ENCODE peak calls at places on chromosomes 7 and 10, in six cellular contexts. C is H9, L is mucosa of descending colon, I is MM.1S, D is cardiac fibroblast, F is heart right ventricle. P is an unnamed sample.
A peak's percentile ranks its signal among the peaks of the same experiment; 100 is the strongest.

GRCh38 chr10:103181244-103181643 is 11.8 kb downstream of the NT5C2 start:
- DNase-seq in C (no peak), L (no peak), I (peak; percentile 93), D (peak; percentile 57), F (peak; percentile 44), P (no peak)

GRCh38 chr10:29811751-29812427 is 177.1 kb upstream of the SVIL start:
- DNase-seq in C (no peak), L (no peak), I (no peak), D (peak; percentile 95), F (peak; percentile 61), P (peak; percentile 85)

GRCh38 chr7:31776616-31777015 is 89.6 kb downstream of the PPP1R17 start:
- DNase-seq in C (no peak), L (no peak), I (no peak), D (peak; percentile 56), F (no peak), P (peak; percentile 39)

GRCh38 chr7:90749774-90750173 is 153.7 kb downstream of the CDK14 start:
- DNase-seq in C (no peak), L (no peak), I (peak; percentile 44), D (peak; percentile 54), F (no peak), P (peak; percentile 24)

GRCh38 chr7:20327047-20327446 is 3.7 kb upstream of the ITGB8 start:
- DNase-seq in C (no peak), L (no peak), I (no peak), D (peak; percentile 60), F (no peak), P (peak; percentile 32)

GRCh38 chr7:1121476-1121875 is 33.6 kb downstream of the GPER1 start:
- DNase-seq in C (no peak), L (no peak), I (no peak), D (no peak), F (no peak), P (no peak)

GRCh38 chr7:68785036-68785435 is 813.2 kb upstream of the AUTS2 start:
- DNase-seq in C (no peak), L (no peak), I (no peak), D (no peak), F (no peak), P (no peak)

GRCh38 chr7:110944966-110945644 is 145.8 kb upstream of the LRRN3 start:
- DNase-seq in C (no peak), L (no peak), I (no peak), D (no peak), F (no peak), P (no peak)

GRCh38 chr7:22587322-22587721 is 87.3 kb upstream of the STEAP1B start:
- DNase-seq in C (no peak), L (no peak), I (no peak), D (peak; percentile 71), F (no peak), P (peak; percentile 27)

GRCh38 chr10:51233337-51234100 is 159.2 kb downstream of the PRKG1 start:
- DNase-seq in C (no peak), L (no peak), I (no peak), D (no peak), F (no peak), P (no peak)

GRCh38 chr10:87771871-87772500 is 46.0 kb downstream of the ATAD1 start:
- DNase-seq in C (no peak), L (no peak), I (peak; percentile 55), D (peak; percentile 61), F (no peak), P (peak; percentile 39)

GRCh38 chr7:64639267-64640001 is 26.5 kb upstream of the ZNF107 start:
- DNase-seq in C (no peak), L (no peak), I (no peak), D (no peak), F (no peak), P (no peak)

GRCh38 chr7:23334482-23335056 is 35.4 kb downstream of the MALSU1 start:
- DNase-seq in C (no peak), L (no peak), I (no peak), D (peak; percentile 94), F (peak; percentile 5), P (peak; percentile 99)

GRCh38 chr10:110797416-110797815 is 74.3 kb upstream of the PDCD4 start:
- DNase-seq in C (no peak), L (no peak), I (no peak), D (no peak), F (no peak), P (no peak)

GRCh38 chr7:18573410-18574234 is 78.1 kb downstream of the HDAC9 start:
- DNase-seq in C (no peak), L (no peak), I (no peak), D (no peak), F (peak; percentile 21), P (no peak)

GRCh38 chr10:52011113-52011512 is 303.0 kb upstream of the DKK1 start:
- DNase-seq in C (no peak), L (no peak), I (no peak), D (no peak), F (no peak), P (no peak)

GRCh38 chr10:30493609-30494530 is 59.9 kb downstream of the MAP3K8 start:
- DNase-seq in C (no peak), L (peak; percentile 30), I (no peak), D (peak; percentile 24), F (peak; percentile 27), P (peak; percentile 43)

GRCh38 chr10:59536151-59536550 is 173.5 kb downstream of the SLC16A9 start:
- DNase-seq in C (no peak), L (no peak), I (no peak), D (peak; percentile 91), F (peak; percentile 60), P (peak; percentile 46)

GRCh38 chr7:84914598-84914997 is 272.3 kb downstream of the SEMA3D start:
- DNase-seq in C (no peak), L (no peak), I (peak; percentile 24), D (no peak), F (no peak), P (peak; percentile 28)

GRCh38 chr10:78894841-78895195 is 173.9 kb upstream of the ZMIZ1 start:
- DNase-seq in C (no peak), L (no peak), I (no peak), D (no peak), F (no peak), P (no peak)

GRCh38 chr10:3827768-3828403 is 42.9 kb upstream of the KLF6 start:
- DNase-seq in C (no peak), L (no peak), I (no peak), D (no peak), F (no peak), P (no peak)

GRCh38 chr10:122140477-122140902 is 130.6 kb upstream of the BTBD16 start:
- DNase-seq in C (no peak), L (no peak), I (no peak), D (peak; percentile 66), F (peak; percentile 53), P (peak; percentile 90)

GRCh38 chr10:122141821-122142651 is 129.1 kb upstream of the BTBD16 start:
- DNase-seq in C (no peak), L (no peak), I (no peak), D (no peak), F (peak; percentile 49), P (peak; percentile 36)

GRCh38 chr10:122139627-122140151 is 131.4 kb upstream of the BTBD16 start:
- DNase-seq in C (no peak), L (no peak), I (no peak), D (peak; percentile 67), F (peak; percentile 64), P (no peak)

GRCh38 chr10:122142652-122143237 is 128.4 kb upstream of the BTBD16 start:
- DNase-seq in C (peak; percentile 81), L (peak; percentile 64), I (no peak), D (no peak), F (peak; percentile 45), P (no peak)

DNA sequence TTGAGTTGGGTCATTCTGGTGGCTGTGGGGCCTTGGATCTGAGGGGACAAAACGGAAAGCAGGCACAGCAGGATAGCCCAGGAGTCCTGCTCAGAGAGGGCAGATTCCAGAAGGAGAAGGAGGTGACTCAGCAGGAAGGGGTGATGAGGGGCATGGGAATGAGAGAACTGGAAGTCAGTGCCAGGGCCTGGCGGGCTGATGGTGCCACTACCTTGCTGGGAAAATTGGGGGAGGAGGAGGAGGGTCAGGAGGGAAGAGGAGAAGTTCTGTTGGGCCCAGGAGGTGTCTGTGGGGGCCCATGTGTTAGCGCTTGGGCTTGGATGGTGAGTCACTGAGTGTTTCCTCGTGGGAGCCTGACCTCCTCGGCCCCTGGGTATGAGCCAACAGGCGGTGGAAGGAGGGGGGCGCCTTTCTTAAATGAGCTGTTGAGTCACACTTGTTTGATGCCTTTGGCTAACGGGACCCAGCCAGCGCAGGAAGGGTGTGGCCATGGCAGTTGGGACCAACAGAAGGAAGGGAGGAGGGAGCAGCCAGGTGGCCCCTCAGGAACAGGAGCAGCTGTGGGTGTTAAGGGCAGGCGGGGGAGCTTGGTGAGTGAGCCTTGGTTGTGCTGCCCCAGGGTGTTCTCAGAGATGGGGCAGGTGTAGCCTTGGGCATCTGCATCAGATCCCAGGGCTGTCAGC is 130.0 kb upstream of the BTBD16 start:
- DNase-seq in C (no peak), L (peak; percentile 68), I (no peak), D (peak; percentile 93), F (peak; percentile 93), P (peak; percentile 98)
- TF ChIP-seq CTCF in C (no peak), L (no peak), I (no peak), D (no peak), F (no peak), P (no peak)

GRCh38 chr7:133275008-133275407 is 22.1 kb downstream of the EXOC4 start:
- DNase-seq in C (no peak), L (no peak), I (no peak), D (no peak), F (no peak), P (peak; percentile 25)
- TF ChIP-seq CTCF in C (peak; percentile 55), L (no peak), I (peak; percentile 14), D (no peak), F (no peak), P (peak; percentile 17)

GRCh38 chr10:123154092-123154942 is at the start of gene BUB3:
- DNase-seq in C (peak; percentile 100), L (peak; percentile 96), I (peak; percentile 100), D (peak; percentile 99), F (peak; percentile 99), P (peak; percentile 99)
- TF ChIP-seq CTCF in C (no peak), L (peak; percentile 20), I (no peak), D (peak; percentile 21), F (no peak), P (no peak)

DNA sequence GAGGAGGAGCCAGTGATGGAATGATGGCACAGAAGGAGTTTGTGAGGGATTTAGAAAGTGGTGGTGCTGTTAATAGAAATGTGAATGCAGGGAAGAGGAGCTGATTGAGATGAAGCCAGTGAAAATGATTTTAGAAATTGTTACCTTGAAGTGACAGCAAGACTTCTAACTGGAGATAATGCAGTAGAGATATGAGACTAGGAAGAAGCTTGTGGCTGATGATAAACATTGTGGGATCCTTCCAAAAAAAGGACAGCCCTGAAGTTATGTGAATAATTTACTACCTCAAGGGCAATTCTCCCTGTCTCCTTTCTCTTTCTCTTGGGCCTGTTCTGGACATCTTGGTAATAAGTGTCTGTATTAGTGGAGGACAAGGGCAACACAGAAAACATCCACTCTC is 138.6 kb downstream of the LSMEM1 start:
- DNase-seq in C (no peak), L (no peak), I (no peak), D (no peak), F (no peak), P (no peak)
- TF ChIP-seq CTCF in C (no peak), L (no peak), I (no peak), D (no peak), F (no peak), P (no peak)

DNA sequence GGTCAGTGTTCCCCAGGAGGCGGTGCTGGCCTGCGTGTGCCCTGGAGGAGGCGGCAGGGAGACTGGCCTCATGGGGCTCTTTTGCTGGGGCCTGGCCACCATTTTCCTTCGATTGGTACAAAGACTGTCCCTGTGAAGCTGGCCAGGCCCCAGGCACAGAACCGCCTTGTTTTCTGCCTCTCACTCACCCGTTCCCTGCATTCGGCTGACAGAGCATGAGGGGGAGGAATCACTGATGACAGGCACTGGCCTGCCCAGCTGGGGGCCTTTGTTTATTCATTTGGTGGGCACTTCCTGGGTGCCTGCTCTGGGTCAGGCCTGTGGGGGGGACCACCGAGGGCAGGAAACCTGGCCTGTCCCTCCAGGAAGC is 139.2 kb downstream of the FAM53B start:
- DNase-seq in C (no peak), L (no peak), I (no peak), D (no peak), F (no peak), P (no peak)
- TF ChIP-seq CTCF in C (no peak), L (no peak), I (no peak), D (no peak), F (no peak), P (no peak)

P was measured in MCF 10A.